ENCODE peak calls at places on chromosome 3, in seven cellular contexts. Z is SJSA1; M is AG10803; P is left ventricle myocardium inferior; N is GM23248; G is effector memory CD4-positive, alpha-beta T cell; L is Caco-2. I is an unnamed sample.

GRCh38 chr3:76585794-76586392 is 454.0 kb upstream of the ROBO2 start:
- DNase-seq in G (no peak), L (no peak), N (peak), Z (no peak), M (peak), P (no peak), I (no peak)

GRCh38 chr3:181054538-181054937 is 65.0 kb upstream of the DNAJC19 start:
- DNase-seq in P (no peak), L (no peak), M (no peak), N (no peak), G (no peak), Z (no peak), I (no peak)

GRCh38 chr3:74661672-74662071 is 47.2 kb upstream of the CNTN3 start:
- DNase-seq in N (no peak), P (no peak), Z (no peak), M (no peak), G (no peak), L (no peak), I (no peak)

GRCh38 chr3:76054404-76054803 is 269.1 kb upstream of the ZNF717 start:
- DNase-seq in Z (no peak), G (no peak), N (no peak), P (no peak), M (no peak), L (no peak), I (no peak)

GRCh38 chr3:10198761-10199688 is 34.3 kb downstream of the IRAK2 start:
- DNase-seq in P (no peak), G (peak), M (peak), N (peak), Z (no peak), L (no peak), I (peak)

GRCh38 chr3:138861755-138862333 is 27.1 kb upstream of the PIK3CB start:
- DNase-seq in P (no peak), N (peak), G (no peak), L (no peak), Z (no peak), M (peak), I (peak)

GRCh38 chr3:137647179-137647578 is 116.9 kb upstream of the SOX14 start:
- DNase-seq in Z (no peak), P (no peak), L (no peak), M (no peak), N (no peak), G (no peak), I (no peak)

GRCh38 chr3:51514210-51514609 is 14.4 kb upstream of the DCAF1 start:
- DNase-seq in N (no peak), G (no peak), M (no peak), Z (no peak), P (no peak), L (no peak), I (no peak)

GRCh38 chr3:74988095-74988494 is 373.6 kb upstream of the CNTN3 start:
- DNase-seq in G (no peak), M (no peak), L (no peak), P (no peak), N (no peak), Z (no peak), I (no peak)

GRCh38 chr3:108127301-108127988 is 36.6 kb upstream of the CD47 start:
- DNase-seq in L (no peak), N (no peak), M (no peak), P (no peak), G (peak), Z (no peak), I (no peak)
- H3K4me3 ChIP-seq in L (no peak), N (no peak), M (no peak), P (no peak), G (peak), Z (no peak), I (no peak)

GRCh38 chr3:50345008-50345407 is 524 bp downstream of the ZMYND10 start:
- DNase-seq in G (no peak), N (no peak), P (no peak), L (no peak), Z (no peak), M (no peak), I (no peak)
- H3K4me3 ChIP-seq in G (no peak), N (peak), P (peak), L (peak), Z (no peak), M (peak), I (peak)

GRCh38 chr3:16174976-16175901 is 759 bp downstream of the GALNT15 start:
- DNase-seq in Z (no peak), N (peak), L (no peak), G (no peak), P (no peak), M (no peak), I (no peak)
- H3K4me3 ChIP-seq in Z (no peak), N (peak), L (no peak), G (no peak), P (peak), M (peak), I (peak)

DNA sequence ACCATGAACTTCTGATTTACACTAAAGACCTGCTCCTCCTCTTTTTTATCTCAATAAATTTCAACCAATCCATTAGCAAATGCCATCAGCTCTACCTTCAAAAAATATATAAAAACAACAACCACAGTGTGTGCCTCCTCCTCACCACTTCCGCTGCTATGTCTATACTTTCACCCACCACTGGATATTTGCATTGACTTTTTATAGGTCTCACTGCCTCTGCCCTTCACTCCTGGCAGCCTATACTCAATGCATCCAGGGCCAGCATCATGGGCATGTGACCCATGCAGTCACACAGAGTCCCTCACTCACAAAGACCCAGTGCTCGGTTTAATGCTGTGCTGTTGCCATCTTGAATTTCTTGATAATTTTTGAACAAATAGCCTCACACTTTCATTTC is 53.5 kb upstream of the CCDC54 start:
- DNase-seq in N (no peak), Z (no peak), P (no peak), L (no peak), M (no peak), G (no peak), I (no peak)
- H3K4me3 ChIP-seq in N (no peak), Z (no peak), P (no peak), L (no peak), M (no peak), G (no peak), I (no peak)

GRCh38 chr3:142649996-142650693 is 54.0 kb downstream of the PLS1 start:
- DNase-seq in G (no peak), L (no peak), N (no peak), P (no peak), M (no peak), Z (no peak), I (no peak)
- H3K4me3 ChIP-seq in G (no peak), L (no peak), N (no peak), P (no peak), M (no peak), Z (no peak), I (no peak)

GRCh38 chr3:170852307-170852706 is 17.7 kb downstream of the RPL22L1 start:
- DNase-seq in Z (no peak), N (no peak), G (no peak), L (no peak), M (no peak), P (no peak), I (no peak)
- H3K4me3 ChIP-seq in Z (no peak), N (no peak), G (no peak), L (no peak), M (no peak), P (no peak), I (no peak)

GRCh38 chr3:31971607-31972006 is 9.5 kb downstream of the OSBPL10 start:
- DNase-seq in N (no peak), Z (no peak), M (no peak), L (no peak), P (no peak), G (no peak), I (no peak)

GRCh38 chr3:31966978-31967592 is 14.0 kb downstream of the OSBPL10 start:
- DNase-seq in M (no peak), G (no peak), L (no peak), P (no peak), N (no peak), Z (no peak), I (no peak)

GRCh38 chr3:31968927-31969418 is 12.1 kb downstream of the OSBPL10 start:
- DNase-seq in P (no peak), G (no peak), L (peak), M (peak), Z (peak), N (peak), I (peak)

GRCh38 chr3:31973081-31973480 is 8.0 kb downstream of the OSBPL10 start:
- DNase-seq in L (no peak), M (no peak), G (no peak), P (no peak), N (no peak), Z (no peak), I (no peak)

DNA sequence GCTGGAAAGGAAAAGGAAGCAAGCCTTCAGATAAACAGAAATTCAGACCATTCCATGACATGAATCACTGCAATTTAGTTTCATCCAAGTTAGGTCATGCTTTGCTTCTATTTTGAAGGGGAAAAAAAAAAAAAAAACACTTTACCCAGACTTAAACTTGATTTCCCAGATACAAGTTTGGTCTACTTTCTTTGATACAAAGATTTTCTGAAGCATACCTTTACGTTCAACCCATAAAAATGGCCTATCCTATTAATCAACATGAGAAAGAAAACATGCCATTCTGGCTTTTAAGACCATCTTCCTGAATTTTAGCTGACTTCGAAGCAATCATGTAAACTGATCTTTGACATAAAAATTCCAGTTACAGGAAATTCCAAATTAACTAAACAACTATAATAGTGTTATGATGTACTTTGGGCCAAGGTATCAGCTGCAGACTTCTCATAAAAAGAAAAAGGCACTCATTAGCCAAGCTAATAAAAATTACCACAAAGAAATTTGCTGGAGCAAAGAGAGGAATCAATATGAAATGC is 12.6 kb downstream of the OSBPL10 start:
- DNase-seq in M (peak), Z (no peak), P (no peak), L (no peak), N (peak), G (no peak), I (peak)
- H3K4me3 ChIP-seq in M (no peak), Z (peak), P (no peak), L (no peak), N (peak), G (no peak), I (no peak)